ENCODE peak calls at places on chromosomes 2 and 18, in four cellular contexts. N is GM12878, J is HepG2, H is A549. R is an unnamed sample.

GRCh38 chr2:190199530-190199929 is 120.1 kb downstream of the HIBCH start:
- DNase-seq in J (no peak), H (no peak), N (no peak), R (no peak)

GRCh38 chr2:65901809-65902208 is 469.4 kb upstream of the SPRED2 start:
- DNase-seq in J (no peak), H (no peak), N (no peak), R (no peak)

GRCh38 chr2:26854283-26854827 is 6.4 kb downstream of the DPYSL5 start:
- DNase-seq in J (no peak), H (no peak), N (no peak), R (no peak)

GRCh38 chr2:159713691-159714585 is 1.6 kb downstream of the MARCHF7 start:
- DNase-seq in N (no peak), H (peak; percentile 21), J (peak; percentile 10), R (peak; percentile 28)

GRCh38 chr2:80420530-80421208 is 116.1 kb upstream of the LRRTM1 start:
- DNase-seq in N (no peak), H (no peak), J (no peak), R (no peak)

GRCh38 chr2:118294063-118294462 is 205.8 kb downstream of the INSIG2 start:
- DNase-seq in J (no peak), N (no peak), H (no peak), R (no peak)

GRCh38 chr2:173545364-173545734 is 190.7 kb downstream of the CDCA7 start:
- DNase-seq in N (no peak), J (no peak), H (no peak), R (no peak)

GRCh38 chr2:43453771-43454170 is 142.1 kb downstream of the THADA start:
- DNase-seq in H (no peak), J (no peak), N (no peak), R (no peak)

GRCh38 chr18:22605736-22606135 is 188.0 kb upstream of the CTAGE1 start:
- DNase-seq in H (no peak), J (no peak), N (no peak), R (no peak)

GRCh38 chr2:233449921-233450853 is 95.9 kb downstream of the DGKD start:
- DNase-seq in N (no peak), H (no peak), J (no peak), R (no peak)

GRCh38 chr2:197309369-197310231 is 980 bp downstream of the ANKRD44 start:
- DNase-seq in J (no peak), N (no peak), H (no peak), R (no peak)

GRCh38 chr18:6983366-6983765 is 134.2 kb downstream of the LAMA1 start:
- DNase-seq in N (no peak), J (no peak), H (no peak), R (no peak)

GRCh38 chr2:219638217-219638947 is 11.0 kb downstream of the SLC4A3 start:
- DNase-seq in J (peak; percentile 28), N (no peak), H (no peak), R (no peak)

GRCh38 chr2:151816858-151817257 is 11.4 kb downstream of the ARL5A start:
- DNase-seq in H (no peak), J (no peak), N (no peak), R (no peak)

GRCh38 chr18:37554399-37554787 is 11.2 kb downstream of the CELF4 start:
- DNase-seq in H (no peak), N (no peak), J (no peak), R (no peak)

GRCh38 chr2:70140978-70141753 is 49.7 kb downstream of the C2orf42 start:
- DNase-seq in N (peak; percentile 88), J (peak; percentile 48), H (no peak), R (peak; percentile 34)
- TF ChIP-seq MAX in N (no peak), J (no peak), H (no peak), R (no peak)

DNA sequence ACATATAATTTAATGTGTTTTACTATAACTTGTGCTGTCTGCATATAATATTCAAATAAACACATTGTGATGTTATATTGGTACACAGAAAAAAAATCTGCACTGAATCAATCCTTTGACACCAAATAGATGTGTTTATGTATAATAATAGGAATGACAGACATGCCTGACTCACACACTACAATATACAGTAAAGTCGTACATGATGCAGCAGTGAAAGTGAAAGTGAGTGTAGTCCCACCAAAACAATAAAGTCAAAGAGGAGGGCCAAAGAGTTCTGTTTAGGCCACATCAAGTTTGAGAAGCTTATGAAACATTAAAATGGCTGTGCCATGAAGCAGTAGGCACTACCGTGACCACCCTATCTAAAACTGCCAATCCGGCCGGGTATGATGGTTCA is 8.2 kb upstream of the RBM44 start:
- DNase-seq in N (no peak), J (no peak), H (no peak), R (no peak)
- TF ChIP-seq BHLHE40 in N (no peak), J (no peak), H (no peak), R (no peak)

GRCh38 chr2:107338571-107338970 is 452.6 kb upstream of the ST6GAL2 start:
- DNase-seq in N (no peak), H (no peak), J (no peak), R (no peak)
- TF ChIP-seq MAX in N (no peak), H (no peak), J (no peak), R (no peak)

GRCh38 chr18:41444943-41445342 is 510.1 kb upstream of the PIK3C3 start:
- DNase-seq in H (no peak), N (no peak), J (no peak), R (no peak)

DNA sequence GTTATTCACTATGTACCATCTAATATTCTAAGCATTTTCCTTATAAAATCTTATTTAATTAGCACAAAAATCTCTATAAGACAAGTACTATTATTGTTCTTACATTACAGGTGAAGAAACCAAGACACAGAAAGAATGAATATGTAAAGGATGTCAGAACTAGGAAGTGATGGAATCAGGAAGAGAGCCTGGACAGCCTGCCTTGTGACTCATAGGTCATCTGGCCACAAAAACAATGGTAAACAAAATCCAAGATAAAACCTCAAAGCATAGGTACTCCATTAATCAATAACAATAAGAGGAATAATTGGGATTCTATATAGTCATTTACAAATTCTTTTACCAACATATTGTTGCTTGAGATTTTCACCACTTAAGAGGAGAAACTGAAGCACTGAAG is 505.4 kb upstream of the PIK3C3 start:
- DNase-seq in N (no peak), J (no peak), H (no peak), R (no peak)
- TF ChIP-seq BHLHE40 in N (no peak), J (no peak), H (no peak), R (no peak)

GRCh38 chr18:51727780-51728179 is 530.3 kb upstream of the MEX3C start:
- DNase-seq in N (no peak), H (no peak), J (no peak), R (no peak)
- TF ChIP-seq MAX in N (no peak), H (no peak), J (no peak), R (no peak)

GRCh38 chr18:67935638-67936037 is 419.1 kb upstream of the DSEL start:
- DNase-seq in N (no peak), J (no peak), H (no peak), R (no peak)

GRCh38 chr18:67938691-67939090 is 422.2 kb upstream of the DSEL start:
- DNase-seq in N (no peak), J (no peak), H (no peak), R (no peak)
- TF ChIP-seq BHLHE40 in N (no peak), J (no peak), H (no peak), R (no peak)

DNA sequence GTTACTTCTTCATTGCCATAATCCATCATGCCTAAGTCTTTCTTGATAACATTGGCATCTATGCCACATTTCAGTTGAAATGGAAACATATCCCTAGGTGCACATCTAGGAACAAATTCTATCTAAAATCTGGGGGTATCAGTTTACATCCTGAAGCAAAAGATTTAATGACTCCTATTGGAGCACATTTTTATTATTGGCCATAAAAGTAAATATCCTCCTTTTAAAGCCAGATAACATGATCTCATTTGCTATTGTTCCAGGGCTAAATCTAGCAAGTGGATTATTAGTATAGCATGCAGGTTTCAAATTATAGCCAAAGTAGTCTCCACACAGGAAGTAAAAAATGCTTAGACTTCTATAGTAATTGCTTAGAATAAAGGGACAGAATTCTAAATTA is 193.2 kb downstream of the CDH2 start:
- DNase-seq in N (no peak), H (no peak), J (no peak), R (no peak)
- TF ChIP-seq MAX in N (no peak), H (no peak), J (no peak), R (no peak)

DNA sequence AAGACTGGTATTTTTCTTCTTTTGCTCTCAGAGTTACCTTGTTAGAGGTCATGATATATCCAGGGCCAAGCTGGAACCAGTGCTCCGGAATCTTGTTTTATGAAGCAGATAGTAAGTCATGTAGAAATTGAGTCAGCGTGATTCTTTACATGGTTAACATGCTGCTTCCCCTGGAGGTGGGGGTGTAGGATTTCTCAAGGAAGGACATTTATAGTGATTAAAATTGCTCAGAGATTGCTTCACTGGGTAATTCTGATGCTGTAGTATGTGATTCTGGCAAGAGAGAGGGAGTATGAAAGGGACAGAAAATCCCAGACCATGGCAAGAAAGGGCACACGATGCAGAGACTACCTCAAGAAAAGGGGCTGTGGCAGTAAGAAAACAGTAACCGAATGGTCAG is 8.0 kb upstream of the MYL1 start:
- DNase-seq in H (no peak), N (no peak), J (no peak), R (no peak)
- TF ChIP-seq BHLHE40 in H (no peak), N (no peak), J (no peak), R (no peak)

DNA sequence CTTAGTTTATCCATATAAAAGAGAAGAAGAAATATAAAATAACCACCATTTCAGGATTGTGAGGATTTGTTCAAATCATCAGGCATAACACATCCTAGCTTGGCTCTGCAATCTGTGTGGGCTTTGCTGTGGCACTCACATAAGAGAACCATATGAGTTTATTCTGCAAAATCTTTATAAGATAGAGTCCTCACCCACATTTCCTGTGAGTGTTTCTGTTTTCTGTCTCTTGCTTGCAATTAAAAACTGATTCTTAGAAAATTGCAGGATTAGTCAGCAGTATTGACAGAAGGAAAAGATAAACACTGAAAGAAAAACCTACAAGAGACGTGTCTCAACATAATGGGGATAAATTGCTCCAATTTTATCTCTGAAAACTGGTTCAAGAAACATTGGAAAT is 258.5 kb downstream of the RND3 start:
- DNase-seq in H (no peak), J (no peak), N (no peak), R (no peak)
- TF ChIP-seq MAX in H (no peak), J (no peak), N (no peak), R (no peak)

GRCh38 chr18:26491194-26491816 is 57.0 kb downstream of the KCTD1 start:
- DNase-seq in J (peak; percentile 92), H (no peak), N (no peak), R (no peak)

GRCh38 chr18:26488417-26489009 is 59.8 kb downstream of the KCTD1 start:
- DNase-seq in J (no peak), N (no peak), H (no peak), R (no peak)

GRCh38 chr18:26487437-26487836 is 60.9 kb downstream of the KCTD1 start:
- DNase-seq in J (peak; percentile 63), H (peak; percentile 51), N (peak; percentile 23), R (no peak)

GRCh38 chr18:26489191-26489590 is 59.2 kb downstream of the KCTD1 start:
- DNase-seq in J (no peak), N (no peak), H (no peak), R (no peak)

GRCh38 chr18:26489881-26490280 is 58.5 kb downstream of the KCTD1 start:
- DNase-seq in H (no peak), J (no peak), N (no peak), R (no peak)
- TF ChIP-seq BHLHE40 in H (no peak), J (no peak), N (no peak), R (no peak)